ENCODE peak calls at places on chromosome 22, in seven cellular contexts. One of them, this sample, is unnamed.

GRCh38 chr22:27714076-27714475 is 87.5 kb downstream of the MN1 start:
- DNase-seq in tibial nerve: no peak
- DNase-seq in nephron progenitor cell: no peak
- DNase-seq in GM23338: no peak
- DNase-seq in A549: no peak
- DNase-seq in body of pancreas: no peak
- DNase-seq in fibroblast of pulmonary artery: no peak
- DNase-seq in this sample: peak; percentile 46

GRCh38 chr22:16917144-16918003 is 90.6 kb downstream of the GAB4 start:
- DNase-seq in tibial nerve: peak; percentile 73
- DNase-seq in nephron progenitor cell: peak; percentile 47
- DNase-seq in GM23338: peak; percentile 90
- DNase-seq in A549: peak; percentile 33
- DNase-seq in body of pancreas: peak; percentile 65
- DNase-seq in fibroblast of pulmonary artery: peak; percentile 46
- DNase-seq in this sample: peak; percentile 34

GRCh38 chr22:19705181-19705934 is 8.9 kb upstream of the SEPTIN5 start:
- DNase-seq in tibial nerve: no peak
- DNase-seq in nephron progenitor cell: no peak
- DNase-seq in GM23338: peak; percentile 98
- DNase-seq in A549: no peak
- DNase-seq in body of pancreas: no peak
- DNase-seq in fibroblast of pulmonary artery: no peak
- DNase-seq in this sample: no peak

GRCh38 chr22:27438271-27438980 is 363.1 kb downstream of the MN1 start:
- DNase-seq in tibial nerve: no peak
- DNase-seq in nephron progenitor cell: peak; percentile 36
- DNase-seq in GM23338: no peak
- DNase-seq in A549: no peak
- DNase-seq in body of pancreas: peak; percentile 44
- DNase-seq in fibroblast of pulmonary artery: no peak
- DNase-seq in this sample: peak; percentile 45

GRCh38 chr22:49514211-49514610 is 313.5 kb downstream of the BRD1 start:
- DNase-seq in tibial nerve: no peak
- DNase-seq in nephron progenitor cell: no peak
- DNase-seq in GM23338: no peak
- DNase-seq in A549: no peak
- DNase-seq in body of pancreas: no peak
- DNase-seq in fibroblast of pulmonary artery: no peak
- DNase-seq in this sample: no peak

GRCh38 chr22:47681766-47682165 is 919.3 kb downstream of the TBC1D22A start:
- DNase-seq in tibial nerve: no peak
- DNase-seq in nephron progenitor cell: no peak
- DNase-seq in GM23338: no peak
- DNase-seq in A549: no peak
- DNase-seq in body of pancreas: no peak
- DNase-seq in fibroblast of pulmonary artery: no peak
- DNase-seq in this sample: no peak

GRCh38 chr22:45554040-45554406 is 51.3 kb downstream of the FBLN1 start:
- DNase-seq in tibial nerve: no peak
- DNase-seq in nephron progenitor cell: no peak
- DNase-seq in GM23338: no peak
- DNase-seq in A549: peak; percentile 35
- DNase-seq in body of pancreas: no peak
- DNase-seq in fibroblast of pulmonary artery: no peak
- DNase-seq in this sample: no peak

GRCh38 chr22:48478529-48479265 is 1349.0 kb downstream of the BRD1 start:
- DNase-seq in tibial nerve: no peak
- DNase-seq in nephron progenitor cell: no peak
- DNase-seq in GM23338: no peak
- DNase-seq in A549: no peak
- DNase-seq in body of pancreas: no peak
- DNase-seq in fibroblast of pulmonary artery: no peak
- DNase-seq in this sample: no peak

GRCh38 chr22:44782286-44782830 is 30.0 kb downstream of the ARHGAP8 start:
- DNase-seq in tibial nerve: no peak
- DNase-seq in nephron progenitor cell: no peak
- DNase-seq in GM23338: no peak
- DNase-seq in A549: no peak
- DNase-seq in body of pancreas: no peak
- DNase-seq in fibroblast of pulmonary artery: peak; percentile 20
- DNase-seq in this sample: peak; percentile 56

GRCh38 chr22:17949926-17950473 is 74.4 kb downstream of the MICAL3 start:
- DNase-seq in tibial nerve: no peak
- DNase-seq in nephron progenitor cell: no peak
- DNase-seq in GM23338: no peak
- DNase-seq in A549: no peak
- DNase-seq in body of pancreas: no peak
- DNase-seq in fibroblast of pulmonary artery: no peak
- DNase-seq in this sample: no peak

GRCh38 chr22:45784357-45785277 is 113.0 kb downstream of the ATXN10 start:
- DNase-seq in tibial nerve: no peak
- DNase-seq in nephron progenitor cell: no peak
- DNase-seq in GM23338: no peak
- DNase-seq in A549: no peak
- DNase-seq in body of pancreas: no peak
- DNase-seq in fibroblast of pulmonary artery: no peak
- DNase-seq in this sample: no peak

DNA sequence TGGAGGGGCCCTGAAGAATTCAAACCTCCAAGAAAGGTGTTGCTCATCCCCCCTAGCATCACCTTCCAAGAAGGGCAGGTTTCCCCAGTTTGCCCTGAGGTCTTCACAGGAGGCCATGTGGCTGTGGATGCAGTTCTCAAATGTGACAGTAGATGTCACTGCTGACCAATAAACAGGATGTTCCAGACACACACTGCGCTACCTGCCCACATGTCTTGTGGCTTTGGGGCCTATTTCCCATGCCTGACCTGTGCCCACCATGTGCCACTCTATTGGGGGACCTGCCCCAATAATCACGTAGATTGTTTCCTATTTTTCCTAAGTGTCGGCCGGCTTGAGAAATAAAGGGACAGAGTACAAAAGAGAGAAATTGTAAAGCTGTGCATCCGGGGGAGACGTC is 4.5 kb downstream of the GSTT2 start:
- DNase-seq in tibial nerve: no peak
- DNase-seq in nephron progenitor cell: no peak
- DNase-seq in GM23338: peak; percentile 21
- DNase-seq in A549: no peak
- DNase-seq in body of pancreas: no peak
- DNase-seq in fibroblast of pulmonary artery: peak; percentile 39
- DNase-seq in this sample: peak; percentile 53
- TF ChIP-seq CTCF in tibial nerve: no peak
- TF ChIP-seq CTCF in nephron progenitor cell: no peak
- TF ChIP-seq CTCF in GM23338: peak; percentile 26
- TF ChIP-seq CTCF in A549: peak; percentile 59
- TF ChIP-seq CTCF in body of pancreas: no peak
- TF ChIP-seq CTCF in fibroblast of pulmonary artery: peak; percentile 49
- TF ChIP-seq CTCF in this sample: peak; percentile 76

GRCh38 chr22:43004362-43005035 is 10.4 kb downstream of the PACSIN2 start:
- DNase-seq in tibial nerve: no peak
- DNase-seq in nephron progenitor cell: no peak
- DNase-seq in GM23338: no peak
- DNase-seq in A549: no peak
- DNase-seq in body of pancreas: no peak
- DNase-seq in fibroblast of pulmonary artery: no peak
- DNase-seq in this sample: peak; percentile 58
- TF ChIP-seq CTCF in tibial nerve: no peak
- TF ChIP-seq CTCF in nephron progenitor cell: no peak
- TF ChIP-seq CTCF in GM23338: no peak
- TF ChIP-seq CTCF in A549: no peak
- TF ChIP-seq CTCF in body of pancreas: no peak
- TF ChIP-seq CTCF in fibroblast of pulmonary artery: no peak
- TF ChIP-seq CTCF in this sample: no peak

DNA sequence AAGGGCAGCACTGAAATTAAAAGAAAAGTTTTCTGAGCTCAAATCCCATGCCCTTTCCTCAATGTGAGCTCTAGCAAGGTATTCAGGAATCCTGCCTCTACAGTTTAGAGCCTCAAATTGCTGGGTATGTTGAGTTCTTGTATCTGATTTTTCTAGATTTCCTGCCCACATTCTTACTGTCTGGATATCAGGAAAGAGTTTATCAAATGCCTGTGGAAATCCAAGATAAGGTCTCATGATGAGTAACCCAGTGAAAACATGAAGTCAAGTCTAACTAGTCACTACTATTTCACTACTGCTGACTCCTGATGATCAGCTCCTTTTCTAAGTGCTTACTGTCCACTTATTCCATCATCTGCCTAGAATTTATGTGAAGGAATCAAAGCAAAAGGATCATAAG is 29.8 kb downstream of the LIMK2 start:
- DNase-seq in tibial nerve: no peak
- DNase-seq in nephron progenitor cell: no peak
- DNase-seq in GM23338: no peak
- DNase-seq in A549: no peak
- DNase-seq in body of pancreas: no peak
- DNase-seq in fibroblast of pulmonary artery: peak; percentile 62
- DNase-seq in this sample: peak; percentile 85
- TF ChIP-seq CTCF in tibial nerve: no peak
- TF ChIP-seq CTCF in nephron progenitor cell: no peak
- TF ChIP-seq CTCF in GM23338: no peak
- TF ChIP-seq CTCF in A549: no peak
- TF ChIP-seq CTCF in body of pancreas: peak; percentile 4
- TF ChIP-seq CTCF in fibroblast of pulmonary artery: peak; percentile 47
- TF ChIP-seq CTCF in this sample: peak; percentile 59

GRCh38 chr22:36922097-36922608 is 8.7 kb downstream of the CSF2RB start:
- DNase-seq in tibial nerve: no peak
- DNase-seq in nephron progenitor cell: peak; percentile 61
- DNase-seq in GM23338: peak; percentile 52
- DNase-seq in A549: no peak
- DNase-seq in body of pancreas: no peak
- DNase-seq in fibroblast of pulmonary artery: peak; percentile 43
- DNase-seq in this sample: no peak
- TF ChIP-seq CTCF in tibial nerve: no peak
- TF ChIP-seq CTCF in nephron progenitor cell: no peak
- TF ChIP-seq CTCF in GM23338: no peak
- TF ChIP-seq CTCF in A549: no peak
- TF ChIP-seq CTCF in body of pancreas: no peak
- TF ChIP-seq CTCF in fibroblast of pulmonary artery: no peak
- TF ChIP-seq CTCF in this sample: no peak

GRCh38 chr22:29710193-29710592 is 9.6 kb upstream of the CABP7 start:
- DNase-seq in tibial nerve: no peak
- DNase-seq in nephron progenitor cell: no peak
- DNase-seq in GM23338: no peak
- DNase-seq in A549: no peak
- DNase-seq in body of pancreas: no peak
- DNase-seq in fibroblast of pulmonary artery: no peak
- DNase-seq in this sample: no peak
- TF ChIP-seq CTCF in tibial nerve: no peak
- TF ChIP-seq CTCF in nephron progenitor cell: no peak
- TF ChIP-seq CTCF in GM23338: no peak
- TF ChIP-seq CTCF in A549: no peak
- TF ChIP-seq CTCF in body of pancreas: no peak
- TF ChIP-seq CTCF in fibroblast of pulmonary artery: no peak
- TF ChIP-seq CTCF in this sample: no peak

GRCh38 chr22:35431483-35432205 is 31.7 kb downstream of the MCM5 start:
- DNase-seq in tibial nerve: no peak
- DNase-seq in nephron progenitor cell: no peak
- DNase-seq in GM23338: no peak
- DNase-seq in A549: no peak
- DNase-seq in body of pancreas: no peak
- DNase-seq in fibroblast of pulmonary artery: no peak
- DNase-seq in this sample: no peak
- TF ChIP-seq CTCF in tibial nerve: no peak
- TF ChIP-seq CTCF in nephron progenitor cell: no peak
- TF ChIP-seq CTCF in GM23338: no peak
- TF ChIP-seq CTCF in A549: no peak
- TF ChIP-seq CTCF in body of pancreas: no peak
- TF ChIP-seq CTCF in fibroblast of pulmonary artery: peak; percentile 6
- TF ChIP-seq CTCF in this sample: no peak

GRCh38 chr22:38681784-38682335 is at the start of gene TOMM22:
- DNase-seq in tibial nerve: peak; percentile 79
- DNase-seq in nephron progenitor cell: peak; percentile 87
- DNase-seq in GM23338: peak; percentile 95
- DNase-seq in A549: peak; percentile 87
- DNase-seq in body of pancreas: peak; percentile 87
- DNase-seq in fibroblast of pulmonary artery: peak; percentile 89
- DNase-seq in this sample: peak; percentile 83
- TF ChIP-seq CTCF in tibial nerve: no peak
- TF ChIP-seq CTCF in nephron progenitor cell: peak; percentile 35
- TF ChIP-seq CTCF in GM23338: peak; percentile 61
- TF ChIP-seq CTCF in A549: peak; percentile 63
- TF ChIP-seq CTCF in body of pancreas: peak; percentile 56
- TF ChIP-seq CTCF in fibroblast of pulmonary artery: peak; percentile 47
- TF ChIP-seq CTCF in this sample: peak; percentile 51

DNA sequence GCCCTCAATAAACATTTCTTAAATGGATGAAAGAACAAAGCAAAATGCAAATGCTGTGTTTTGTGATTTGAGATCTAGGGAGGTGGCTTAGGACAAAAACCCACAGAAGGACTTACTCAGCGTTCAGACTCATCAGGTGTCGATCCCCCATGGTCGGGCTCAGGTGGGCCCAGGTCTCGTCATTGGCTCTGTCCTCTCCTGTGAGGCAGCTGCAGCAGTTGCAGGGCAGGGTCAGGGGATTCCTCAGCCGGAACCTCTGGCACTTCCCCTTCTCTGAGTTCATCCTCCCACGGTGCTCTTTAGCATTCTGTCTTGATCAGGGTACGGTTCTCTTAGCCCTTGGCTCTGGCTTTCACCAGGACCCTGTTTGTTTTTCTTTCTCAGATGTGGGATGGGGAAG is 14.0 kb upstream of the ACR start:
- DNase-seq in tibial nerve: no peak
- DNase-seq in nephron progenitor cell: no peak
- DNase-seq in GM23338: no peak
- DNase-seq in A549: no peak
- DNase-seq in body of pancreas: no peak
- DNase-seq in fibroblast of pulmonary artery: no peak
- DNase-seq in this sample: no peak
- TF ChIP-seq CTCF in tibial nerve: no peak
- TF ChIP-seq CTCF in nephron progenitor cell: no peak
- TF ChIP-seq CTCF in GM23338: no peak
- TF ChIP-seq CTCF in A549: no peak
- TF ChIP-seq CTCF in body of pancreas: no peak
- TF ChIP-seq CTCF in fibroblast of pulmonary artery: no peak
- TF ChIP-seq CTCF in this sample: no peak

GRCh38 chr22:31106001-31106571 is 1.3 kb downstream of the SELENOM start:
- DNase-seq in tibial nerve: no peak
- DNase-seq in nephron progenitor cell: no peak
- DNase-seq in GM23338: no peak
- DNase-seq in A549: no peak
- DNase-seq in body of pancreas: no peak
- DNase-seq in fibroblast of pulmonary artery: no peak
- DNase-seq in this sample: no peak
- TF ChIP-seq CTCF in tibial nerve: peak; percentile 23
- TF ChIP-seq CTCF in nephron progenitor cell: no peak
- TF ChIP-seq CTCF in GM23338: no peak
- TF ChIP-seq CTCF in A549: no peak
- TF ChIP-seq CTCF in body of pancreas: peak; percentile 7
- TF ChIP-seq CTCF in fibroblast of pulmonary artery: peak; percentile 10
- TF ChIP-seq CTCF in this sample: peak; percentile 14

This sample was measured in fibroblast of the aortic adventitia.